ENCODE peak calls at places on chromosomes 3 and 15, in eight cellular contexts. One of them, this sample, is unnamed. For H3K27me3, the result is how much of the 10 kb centered on the place peaks cover.

GRCh38 chr15:40051616-40052415 is 12.8 kb upstream of the SRP14 start:
- DNase-seq in upper lobe of right lung: no peak
- DNase-seq in DND-41: no peak
- DNase-seq in HCT116: no peak
- DNase-seq in CD8-positive, alpha-beta T cell: peak
- DNase-seq in heart right ventricle: no peak
- DNase-seq in thoracic aorta: no peak
- DNase-seq in aorta: no peak
- DNase-seq in this sample: no peak

GRCh38 chr3:189947068-189947467 is 173.6 kb downstream of the P3H2 start:
- DNase-seq in upper lobe of right lung: no peak
- DNase-seq in DND-41: no peak
- DNase-seq in HCT116: no peak
- DNase-seq in CD8-positive, alpha-beta T cell: no peak
- DNase-seq in heart right ventricle: no peak
- DNase-seq in thoracic aorta: no peak
- DNase-seq in aorta: no peak
- DNase-seq in this sample: no peak

GRCh38 chr15:75731248-75732100 is 18.8 kb upstream of the CSPG4 start:
- DNase-seq in upper lobe of right lung: peak
- DNase-seq in DND-41: peak
- DNase-seq in HCT116: no peak
- DNase-seq in CD8-positive, alpha-beta T cell: no peak
- DNase-seq in heart right ventricle: no peak
- DNase-seq in thoracic aorta: no peak
- DNase-seq in aorta: peak
- DNase-seq in this sample: peak

GRCh38 chr3:97942801-97943546 is 29.3 kb downstream of the RIOX2 start:
- DNase-seq in upper lobe of right lung: no peak
- DNase-seq in DND-41: no peak
- DNase-seq in HCT116: no peak
- DNase-seq in CD8-positive, alpha-beta T cell: no peak
- DNase-seq in heart right ventricle: no peak
- DNase-seq in thoracic aorta: no peak
- DNase-seq in aorta: no peak
- DNase-seq in this sample: no peak

GRCh38 chr15:92818658-92819311 is 81.3 kb upstream of the CHD2 start:
- DNase-seq in upper lobe of right lung: no peak
- DNase-seq in DND-41: no peak
- DNase-seq in HCT116: no peak
- DNase-seq in CD8-positive, alpha-beta T cell: no peak
- DNase-seq in heart right ventricle: no peak
- DNase-seq in thoracic aorta: no peak
- DNase-seq in aorta: no peak
- DNase-seq in this sample: no peak

GRCh38 chr15:77040673-77041072 is 30.2 kb downstream of the TSPAN3 start:
- DNase-seq in upper lobe of right lung: no peak
- DNase-seq in DND-41: no peak
- DNase-seq in HCT116: no peak
- DNase-seq in CD8-positive, alpha-beta T cell: no peak
- DNase-seq in heart right ventricle: no peak
- DNase-seq in thoracic aorta: no peak
- DNase-seq in aorta: no peak
- DNase-seq in this sample: no peak

GRCh38 chr3:76403556-76403955 is 618.2 kb upstream of the ZNF717 start:
- DNase-seq in upper lobe of right lung: no peak
- DNase-seq in DND-41: no peak
- DNase-seq in HCT116: no peak
- DNase-seq in CD8-positive, alpha-beta T cell: no peak
- DNase-seq in heart right ventricle: no peak
- DNase-seq in thoracic aorta: no peak
- DNase-seq in aorta: no peak
- DNase-seq in this sample: no peak

GRCh38 chr15:36029606-36030005 is 483.6 kb upstream of the DPH6 start:
- DNase-seq in upper lobe of right lung: no peak
- DNase-seq in DND-41: no peak
- DNase-seq in HCT116: no peak
- DNase-seq in CD8-positive, alpha-beta T cell: no peak
- DNase-seq in heart right ventricle: no peak
- DNase-seq in thoracic aorta: no peak
- DNase-seq in aorta: no peak
- DNase-seq in this sample: no peak

GRCh38 chr3:179016979-179017670 is 54.5 kb downstream of the ZMAT3 start:
- DNase-seq in upper lobe of right lung: no peak
- DNase-seq in DND-41: no peak
- DNase-seq in HCT116: no peak
- DNase-seq in CD8-positive, alpha-beta T cell: no peak
- DNase-seq in heart right ventricle: no peak
- DNase-seq in thoracic aorta: no peak
- DNase-seq in aorta: no peak
- DNase-seq in this sample: no peak

GRCh38 chr15:31977812-31978662 is 52.3 kb upstream of the CHRNA7 start:
- DNase-seq in upper lobe of right lung: peak
- DNase-seq in DND-41: peak
- DNase-seq in HCT116: peak
- DNase-seq in CD8-positive, alpha-beta T cell: peak
- DNase-seq in heart right ventricle: peak
- DNase-seq in thoracic aorta: no peak
- DNase-seq in aorta: peak
- DNase-seq in this sample: peak

GRCh38 chr3:176663376-176663775 is 533.9 kb downstream of the TBL1XR1 start:
- DNase-seq in upper lobe of right lung: no peak
- DNase-seq in DND-41: no peak
- DNase-seq in HCT116: no peak
- DNase-seq in CD8-positive, alpha-beta T cell: no peak
- DNase-seq in heart right ventricle: no peak
- DNase-seq in thoracic aorta: no peak
- DNase-seq in aorta: no peak
- DNase-seq in this sample: no peak

GRCh38 chr15:57570340-57570739 is 21.4 kb upstream of the MYZAP start:
- DNase-seq in upper lobe of right lung: no peak
- DNase-seq in DND-41: no peak
- DNase-seq in HCT116: no peak
- DNase-seq in CD8-positive, alpha-beta T cell: no peak
- DNase-seq in heart right ventricle: no peak
- DNase-seq in thoracic aorta: no peak
- DNase-seq in aorta: no peak
- DNase-seq in this sample: no peak

GRCh38 chr3:69806735-69807438 is 67.6 kb downstream of the MITF start:
- DNase-seq in upper lobe of right lung: no peak
- DNase-seq in DND-41: no peak
- DNase-seq in HCT116: no peak
- DNase-seq in CD8-positive, alpha-beta T cell: no peak
- DNase-seq in heart right ventricle: no peak
- DNase-seq in thoracic aorta: no peak
- DNase-seq in aorta: no peak
- DNase-seq in this sample: no peak

GRCh38 chr3:12835005-12835665 is 6.2 kb downstream of the RPL32 start:
- DNase-seq in upper lobe of right lung: no peak
- DNase-seq in DND-41: no peak
- DNase-seq in HCT116: no peak
- DNase-seq in CD8-positive, alpha-beta T cell: no peak
- DNase-seq in heart right ventricle: no peak
- DNase-seq in thoracic aorta: no peak
- DNase-seq in aorta: no peak
- DNase-seq in this sample: no peak

GRCh38 chr3:37223084-37223975 is 48.9 kb upstream of the LRRFIP2 start:
- DNase-seq in upper lobe of right lung: no peak
- DNase-seq in DND-41: peak
- DNase-seq in HCT116: no peak
- DNase-seq in CD8-positive, alpha-beta T cell: peak
- DNase-seq in heart right ventricle: no peak
- DNase-seq in thoracic aorta: no peak
- DNase-seq in aorta: no peak
- DNase-seq in this sample: no peak

GRCh38 chr3:48409291-48410201 is 20.3 kb downstream of the PLXNB1 start:
- DNase-seq in upper lobe of right lung: peak
- DNase-seq in DND-41: no peak
- DNase-seq in HCT116: no peak
- DNase-seq in CD8-positive, alpha-beta T cell: no peak
- DNase-seq in heart right ventricle: no peak
- DNase-seq in thoracic aorta: peak
- DNase-seq in aorta: peak
- DNase-seq in this sample: peak

GRCh38 chr3:195512798-195513345 is 30.3 kb downstream of the PPP1R2 start:
- DNase-seq in upper lobe of right lung: no peak
- DNase-seq in DND-41: no peak
- DNase-seq in HCT116: no peak
- DNase-seq in CD8-positive, alpha-beta T cell: no peak
- DNase-seq in heart right ventricle: no peak
- DNase-seq in thoracic aorta: no peak
- DNase-seq in aorta: no peak
- DNase-seq in this sample: no peak

GRCh38 chr15:64642875-64643274 is 132.5 kb downstream of the RBPMS2 start:
- DNase-seq in upper lobe of right lung: no peak
- DNase-seq in DND-41: no peak
- DNase-seq in HCT116: no peak
- DNase-seq in CD8-positive, alpha-beta T cell: no peak
- DNase-seq in heart right ventricle: no peak
- DNase-seq in thoracic aorta: no peak
- DNase-seq in aorta: no peak
- DNase-seq in this sample: no peak

GRCh38 chr15:40108061-40108854 is 421 bp downstream of the BMF start:
- DNase-seq in upper lobe of right lung: peak
- DNase-seq in DND-41: no peak
- DNase-seq in HCT116: no peak
- DNase-seq in CD8-positive, alpha-beta T cell: no peak
- DNase-seq in heart right ventricle: peak
- DNase-seq in thoracic aorta: peak
- DNase-seq in aorta: peak
- DNase-seq in this sample: peak

GRCh38 chr3:46617941-46618340 is 5.6 kb downstream of the FAM240A start:
- DNase-seq in upper lobe of right lung: no peak
- DNase-seq in DND-41: no peak
- DNase-seq in HCT116: no peak
- DNase-seq in CD8-positive, alpha-beta T cell: peak
- DNase-seq in heart right ventricle: no peak
- DNase-seq in thoracic aorta: no peak
- DNase-seq in aorta: no peak
- DNase-seq in this sample: no peak

GRCh38 chr3:138939563-138940241 is 7.2 kb downstream of the FOXL2 start:
- DNase-seq in upper lobe of right lung: no peak
- DNase-seq in DND-41: no peak
- DNase-seq in HCT116: no peak
- DNase-seq in CD8-positive, alpha-beta T cell: no peak
- DNase-seq in heart right ventricle: no peak
- DNase-seq in thoracic aorta: no peak
- DNase-seq in aorta: no peak
- DNase-seq in this sample: no peak

GRCh38 chr15:90889736-90890456 is 5.6 kb downstream of the FES start:
- DNase-seq in upper lobe of right lung: peak
- DNase-seq in DND-41: peak
- DNase-seq in HCT116: no peak
- DNase-seq in CD8-positive, alpha-beta T cell: no peak
- DNase-seq in heart right ventricle: no peak
- DNase-seq in thoracic aorta: no peak
- DNase-seq in aorta: no peak
- DNase-seq in this sample: peak

GRCh38 chr3:156233875-156234274 is 113.5 kb downstream of the KCNAB1 start:
- DNase-seq in upper lobe of right lung: no peak
- DNase-seq in DND-41: no peak
- DNase-seq in HCT116: no peak
- DNase-seq in CD8-positive, alpha-beta T cell: no peak
- DNase-seq in heart right ventricle: no peak
- DNase-seq in thoracic aorta: no peak
- DNase-seq in aorta: no peak
- DNase-seq in this sample: no peak

GRCh38 chr15:29348308-29348914 is 78.8 kb upstream of the NSMCE3 start:
- DNase-seq in upper lobe of right lung: no peak
- DNase-seq in DND-41: no peak
- DNase-seq in HCT116: no peak
- DNase-seq in CD8-positive, alpha-beta T cell: no peak
- DNase-seq in heart right ventricle: no peak
- DNase-seq in thoracic aorta: no peak
- DNase-seq in aorta: peak
- DNase-seq in this sample: peak

GRCh38 chr15:101105059-101105851 is 146.6 kb downstream of the CHSY1 start:
- DNase-seq in upper lobe of right lung: no peak
- DNase-seq in DND-41: no peak
- DNase-seq in HCT116: no peak
- DNase-seq in CD8-positive, alpha-beta T cell: no peak
- DNase-seq in heart right ventricle: no peak
- DNase-seq in thoracic aorta: no peak
- DNase-seq in aorta: no peak
- DNase-seq in this sample: no peak

GRCh38 chr15:66702770-66703539 is 919 bp downstream of the SMAD6 start:
- DNase-seq in upper lobe of right lung: peak
- DNase-seq in DND-41: peak
- DNase-seq in HCT116: no peak
- DNase-seq in CD8-positive, alpha-beta T cell: peak
- DNase-seq in heart right ventricle: peak
- DNase-seq in thoracic aorta: no peak
- DNase-seq in aorta: no peak
- DNase-seq in this sample: peak
- H3K27me3 ChIP-seq in upper lobe of right lung: under half
- H3K27me3 ChIP-seq in DND-41: under half
- H3K27me3 ChIP-seq in HCT116: under half
- H3K27me3 ChIP-seq in CD8-positive, alpha-beta T cell: under half
- H3K27me3 ChIP-seq in heart right ventricle: under half
- H3K27me3 ChIP-seq in thoracic aorta: under half
- H3K27me3 ChIP-seq in aorta: under half
- H3K27me3 ChIP-seq in this sample: under half

GRCh38 chr15:41926184-41927056 is 32.6 kb upstream of the SPTBN5 start:
- DNase-seq in upper lobe of right lung: no peak
- DNase-seq in DND-41: no peak
- DNase-seq in HCT116: no peak
- DNase-seq in CD8-positive, alpha-beta T cell: no peak
- DNase-seq in heart right ventricle: no peak
- DNase-seq in thoracic aorta: no peak
- DNase-seq in aorta: no peak
- DNase-seq in this sample: no peak
- H3K4me3 ChIP-seq in upper lobe of right lung: no peak
- H3K4me3 ChIP-seq in DND-41: no peak
- H3K4me3 ChIP-seq in HCT116: no peak
- H3K4me3 ChIP-seq in CD8-positive, alpha-beta T cell: no peak
- H3K4me3 ChIP-seq in heart right ventricle: no peak
- H3K4me3 ChIP-seq in thoracic aorta: no peak
- H3K4me3 ChIP-seq in aorta: no peak
- H3K4me3 ChIP-seq in this sample: no peak

GRCh38 chr15:96500491-96500890 is 170.0 kb downstream of the NR2F2 start:
- DNase-seq in upper lobe of right lung: no peak
- DNase-seq in DND-41: no peak
- DNase-seq in HCT116: no peak
- DNase-seq in CD8-positive, alpha-beta T cell: no peak
- DNase-seq in heart right ventricle: no peak
- DNase-seq in thoracic aorta: no peak
- DNase-seq in aorta: no peak
- DNase-seq in this sample: no peak
- H3K27me3 ChIP-seq in upper lobe of right lung: under half
- H3K27me3 ChIP-seq in DND-41: under half
- H3K27me3 ChIP-seq in HCT116: half or more
- H3K27me3 ChIP-seq in CD8-positive, alpha-beta T cell: under half
- H3K27me3 ChIP-seq in heart right ventricle: under half
- H3K27me3 ChIP-seq in thoracic aorta: under half
- H3K27me3 ChIP-seq in aorta: under half
- H3K27me3 ChIP-seq in this sample: under half

DNA sequence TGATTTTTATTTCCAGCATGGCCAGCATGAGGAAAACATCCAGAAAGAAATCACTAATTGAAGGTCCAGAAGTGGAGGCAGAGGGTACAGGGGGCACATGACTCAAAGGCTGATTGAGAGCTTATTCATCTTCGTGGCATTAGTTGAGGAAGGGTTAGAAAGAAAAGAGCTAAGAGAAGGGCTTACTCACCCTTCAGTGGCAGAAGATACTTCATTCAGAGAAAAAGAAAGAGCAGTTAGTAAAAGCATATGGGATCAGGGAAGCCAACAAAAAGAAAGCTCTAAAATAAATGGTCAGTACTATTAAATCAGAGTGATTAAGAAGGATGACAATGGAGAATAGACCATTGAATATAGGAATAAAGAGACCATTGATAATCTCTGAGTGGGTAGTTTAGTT is 25.2 kb downstream of the GAP43 start:
- DNase-seq in upper lobe of right lung: no peak
- DNase-seq in DND-41: no peak
- DNase-seq in HCT116: no peak
- DNase-seq in CD8-positive, alpha-beta T cell: no peak
- DNase-seq in heart right ventricle: no peak
- DNase-seq in thoracic aorta: no peak
- DNase-seq in aorta: no peak
- DNase-seq in this sample: no peak
- H3K4me3 ChIP-seq in upper lobe of right lung: no peak
- H3K4me3 ChIP-seq in DND-41: no peak
- H3K4me3 ChIP-seq in HCT116: no peak
- H3K4me3 ChIP-seq in CD8-positive, alpha-beta T cell: no peak
- H3K4me3 ChIP-seq in heart right ventricle: no peak
- H3K4me3 ChIP-seq in thoracic aorta: no peak
- H3K4me3 ChIP-seq in aorta: no peak
- H3K4me3 ChIP-seq in this sample: no peak

This sample was measured in right cardiac atrium.